ENCODE peak calls at places on chromosomes 16 and 17, in ten cellular contexts. Y, V, R, X, J, B, D, O, A and I are unnamed samples.
A peak's percentile ranks its signal among the peaks of the same experiment; 100 is the strongest.

GRCh38 chr17:33637534-33637933 is 344.4 kb upstream of the ASIC2 start:
- DNase-seq in Y (no peak), V (no peak), R (no peak), X (no peak), J (no peak), B (no peak), D (no peak), O (no peak), A (no peak), I (no peak)

GRCh38 chr17:39244016-39244599 is 18.4 kb upstream of the STAC2 start:
- DNase-seq in Y (no peak), V (no peak), R (no peak), X (peak; percentile 100), J (no peak), B (no peak), D (no peak), O (peak; percentile 41), A (no peak), I (no peak)

GRCh38 chr16:76222853-76223252 is 54.3 kb upstream of the CNTNAP4 start:
- DNase-seq in Y (no peak), V (no peak), R (no peak), X (no peak), J (no peak), B (no peak), D (no peak), O (no peak), A (no peak), I (no peak)

GRCh38 chr16:50548659-50549560 is 714 bp downstream of the NKD1 start:
- DNase-seq in Y (peak; percentile 6), V (no peak), R (peak; percentile 10), X (no peak), J (peak; percentile 55), B (no peak), D (no peak), O (peak; percentile 37), A (peak; percentile 59), I (peak; percentile 16)

GRCh38 chr17:76500745-76501017 is 542 bp downstream of the RHBDF2 start:
- DNase-seq in Y (no peak), V (no peak), R (no peak), X (no peak), J (no peak), B (no peak), D (no peak), O (no peak), A (no peak), I (peak; percentile 8)

GRCh38 chr16:3094289-3095027 is 4.6 kb downstream of the ZSCAN10 start:
- DNase-seq in Y (peak; percentile 69), V (no peak), R (peak; percentile 68), X (peak; percentile 75), J (no peak), B (peak; percentile 69), D (no peak), O (no peak), A (no peak), I (peak; percentile 43)

GRCh38 chr17:68733241-68734176 is 132.3 kb upstream of the FAM20A start:
- DNase-seq in Y (peak; percentile 80), V (no peak), R (peak; percentile 35), X (no peak), J (no peak), B (no peak), D (no peak), O (no peak), A (no peak), I (no peak)

GRCh38 chr16:86427327-86427935 is 82.9 kb upstream of the FOXF1 start:
- DNase-seq in Y (no peak), V (no peak), R (no peak), X (no peak), J (no peak), B (no peak), D (no peak), O (no peak), A (no peak), I (no peak)

GRCh38 chr17:45393477-45393876 is 39.2 kb downstream of the ARHGAP27 start:
- DNase-seq in Y (no peak), V (no peak), R (no peak), X (no peak), J (no peak), B (no peak), D (no peak), O (no peak), A (no peak), I (no peak)

GRCh38 chr17:74870512-74870911 is 2.3 kb downstream of the FDXR start:
- DNase-seq in Y (peak; percentile 83), V (peak; percentile 62), R (no peak), X (no peak), J (peak; percentile 91), B (no peak), D (no peak), O (no peak), A (no peak), I (no peak)

GRCh38 chr17:8318010-8318409 is 8.0 kb downstream of the ARHGEF15 start:
- DNase-seq in Y (no peak), V (no peak), R (no peak), X (no peak), J (no peak), B (no peak), D (no peak), O (no peak), A (no peak), I (no peak)

GRCh38 chr17:11736613-11737289 is 138.5 kb downstream of the DNAH9 start:
- DNase-seq in Y (no peak), V (no peak), R (no peak), X (no peak), J (no peak), B (no peak), D (no peak), O (no peak), A (no peak), I (no peak)

GRCh38 chr17:65664696-65665095 is 103.2 kb upstream of the AXIN2 start:
- DNase-seq in Y (no peak), V (no peak), R (no peak), X (no peak), J (no peak), B (no peak), D (no peak), O (no peak), A (no peak), I (no peak)

GRCh38 chr16:8866118-8866883 is 2.5 kb downstream of the CARHSP1 start:
- DNase-seq in Y (peak; percentile 65), V (peak; percentile 68), R (peak; percentile 96), X (no peak), J (peak; percentile 81), B (no peak), D (no peak), O (no peak), A (peak; percentile 60), I (no peak)

GRCh38 chr16:85164838-85165516 is 52.7 kb upstream of the CIBAR2 start:
- DNase-seq in Y (no peak), V (peak; percentile 35), R (no peak), X (no peak), J (no peak), B (no peak), D (peak; percentile 40), O (no peak), A (no peak), I (no peak)

GRCh38 chr17:37507108-37507507 is 17.4 kb downstream of the DUSP14 start:
- DNase-seq in Y (no peak), V (no peak), R (no peak), X (no peak), J (no peak), B (no peak), D (no peak), O (no peak), A (no peak), I (no peak)

GRCh38 chr17:37505333-37505732 is 15.6 kb downstream of the DUSP14 start:
- DNase-seq in Y (no peak), V (no peak), R (no peak), X (no peak), J (no peak), B (no peak), D (no peak), O (no peak), A (no peak), I (no peak)

GRCh38 chr17:37503148-37503547 is 13.5 kb downstream of the DUSP14 start:
- DNase-seq in Y (no peak), V (no peak), R (no peak), X (no peak), J (no peak), B (no peak), D (no peak), O (no peak), A (no peak), I (no peak)

GRCh38 chr17:37510056-37510455 is 20.4 kb downstream of the DUSP14 start:
- DNase-seq in Y (no peak), V (no peak), R (no peak), X (no peak), J (no peak), B (no peak), D (no peak), O (no peak), A (no peak), I (no peak)

DNA sequence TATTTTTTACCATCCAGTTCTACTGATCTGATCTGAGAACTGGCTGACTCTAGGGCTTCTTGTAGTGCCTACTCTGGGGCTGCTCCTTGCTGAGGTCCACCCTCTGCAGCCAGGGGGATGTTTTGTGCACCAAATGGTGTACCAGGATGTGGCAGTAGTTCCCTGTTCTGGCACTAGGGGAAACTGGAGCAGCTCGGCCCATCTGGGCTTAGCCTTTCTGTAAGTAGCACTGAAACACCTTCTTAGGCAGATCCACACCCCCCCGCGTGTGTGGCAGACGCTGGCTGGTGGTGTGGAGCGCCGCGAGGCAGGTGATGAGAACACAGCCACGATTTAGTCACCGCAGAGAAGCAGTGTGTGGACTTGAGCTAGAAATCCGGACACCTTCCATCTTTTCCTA is 17.0 kb downstream of the DUSP14 start:
- DNase-seq in Y (peak; percentile 43), V (no peak), R (peak; percentile 77), X (peak; percentile 57), J (no peak), B (peak; percentile 76), D (no peak), O (no peak), A (peak; percentile 41), I (peak; percentile 86)
- TF ChIP-seq CTCF in Y (peak; percentile 63), V (peak; percentile 10), R (peak; percentile 61), X (peak; percentile 63), J (no peak), B (peak; percentile 41), D (no peak), O (peak; percentile 48), A (peak; percentile 52), I (peak; percentile 84)

GRCh38 chr16:83953796-83954576 is 946 bp downstream of the OSGIN1 start:
- DNase-seq in Y (peak; percentile 40), V (no peak), R (peak; percentile 54), X (peak; percentile 72), J (no peak), B (peak; percentile 72), D (no peak), O (no peak), A (no peak), I (no peak)
- TF ChIP-seq CTCF in Y (peak; percentile 65), V (peak; percentile 51), R (peak; percentile 54), X (peak; percentile 67), J (no peak), B (peak; percentile 54), D (no peak), O (peak; percentile 58), A (peak; percentile 43), I (peak; percentile 44)

GRCh38 chr16:66357523-66357928 is 9.0 kb upstream of the CDH5 start:
- DNase-seq in Y (peak; percentile 93), V (no peak), R (peak; percentile 75), X (peak; percentile 67), J (no peak), B (peak; percentile 84), D (no peak), O (no peak), A (peak; percentile 56), I (peak; percentile 52)
- TF ChIP-seq CTCF in Y (peak; percentile 80), V (peak; percentile 58), R (peak; percentile 79), X (peak; percentile 67), J (peak; percentile 62), B (peak; percentile 74), D (peak; percentile 73), O (peak; percentile 64), A (peak; percentile 70), I (peak; percentile 65)

GRCh38 chr16:53061701-53062159 is 6.9 kb downstream of the CHD9 start:
- DNase-seq in Y (no peak), V (peak; percentile 49), R (no peak), X (peak; percentile 62), J (no peak), B (no peak), D (no peak), O (peak; percentile 80), A (no peak), I (no peak)
- TF ChIP-seq CTCF in Y (no peak), V (no peak), R (no peak), X (no peak), J (no peak), B (no peak), D (no peak), O (peak; percentile 11), A (no peak), I (no peak)